ENCODE peak calls at places on chromosome 22, in ten cellular contexts. One of them, this sample, is unnamed.

GRCh38 chr22:23066200-23067022 is 3.9 kb upstream of the GNAZ start:
- DNase-seq in small intestine: no peak
- DNase-seq in NAMALWA: no peak
- DNase-seq in effector memory CD4-positive, alpha-beta T cell: no peak
- DNase-seq in cardiac fibroblast: no peak
- DNase-seq in kidney tubule cell: no peak
- DNase-seq in AG09319: no peak
- DNase-seq in CD8-positive, alpha-beta T cell: no peak
- DNase-seq in activated CD4-positive, alpha-beta T cell treated with anti-CD3 and anti-CD28 coated beads for 1 hour: no peak
- DNase-seq in amniotic stem cell: no peak
- DNase-seq in this sample: no peak

GRCh38 chr22:17707526-17707925 is 66.7 kb downstream of the BID start:
- DNase-seq in small intestine: no peak
- DNase-seq in NAMALWA: no peak
- DNase-seq in effector memory CD4-positive, alpha-beta T cell: no peak
- DNase-seq in cardiac fibroblast: peak
- DNase-seq in kidney tubule cell: peak
- DNase-seq in AG09319: no peak
- DNase-seq in CD8-positive, alpha-beta T cell: no peak
- DNase-seq in activated CD4-positive, alpha-beta T cell treated with anti-CD3 and anti-CD28 coated beads for 1 hour: no peak
- DNase-seq in amniotic stem cell: no peak
- DNase-seq in this sample: no peak

GRCh38 chr22:37221424-37222336 is 9.4 kb upstream of the SSTR3 start:
- DNase-seq in small intestine: no peak
- DNase-seq in NAMALWA: no peak
- DNase-seq in effector memory CD4-positive, alpha-beta T cell: no peak
- DNase-seq in cardiac fibroblast: no peak
- DNase-seq in kidney tubule cell: no peak
- DNase-seq in AG09319: no peak
- DNase-seq in CD8-positive, alpha-beta T cell: no peak
- DNase-seq in activated CD4-positive, alpha-beta T cell treated with anti-CD3 and anti-CD28 coated beads for 1 hour: no peak
- DNase-seq in amniotic stem cell: no peak
- DNase-seq in this sample: no peak

GRCh38 chr22:23113067-23113846 is 28.5 kb downstream of the RSPH14 start:
- DNase-seq in small intestine: no peak
- DNase-seq in NAMALWA: peak
- DNase-seq in effector memory CD4-positive, alpha-beta T cell: no peak
- DNase-seq in cardiac fibroblast: peak
- DNase-seq in kidney tubule cell: no peak
- DNase-seq in AG09319: no peak
- DNase-seq in CD8-positive, alpha-beta T cell: no peak
- DNase-seq in activated CD4-positive, alpha-beta T cell treated with anti-CD3 and anti-CD28 coated beads for 1 hour: no peak
- DNase-seq in amniotic stem cell: no peak
- DNase-seq in this sample: no peak

GRCh38 chr22:24768537-24769374 is 5.8 kb downstream of the PIWIL3 start:
- DNase-seq in small intestine: peak
- DNase-seq in NAMALWA: peak
- DNase-seq in effector memory CD4-positive, alpha-beta T cell: no peak
- DNase-seq in cardiac fibroblast: peak
- DNase-seq in kidney tubule cell: peak
- DNase-seq in AG09319: peak
- DNase-seq in CD8-positive, alpha-beta T cell: no peak
- DNase-seq in activated CD4-positive, alpha-beta T cell treated with anti-CD3 and anti-CD28 coated beads for 1 hour: peak
- DNase-seq in amniotic stem cell: peak
- DNase-seq in this sample: peak

GRCh38 chr22:40498454-40499186 is 128.2 kb downstream of the SGSM3 start:
- DNase-seq in small intestine: no peak
- DNase-seq in NAMALWA: no peak
- DNase-seq in effector memory CD4-positive, alpha-beta T cell: no peak
- DNase-seq in cardiac fibroblast: peak
- DNase-seq in kidney tubule cell: peak
- DNase-seq in AG09319: no peak
- DNase-seq in CD8-positive, alpha-beta T cell: no peak
- DNase-seq in activated CD4-positive, alpha-beta T cell treated with anti-CD3 and anti-CD28 coated beads for 1 hour: no peak
- DNase-seq in amniotic stem cell: peak
- DNase-seq in this sample: peak

GRCh38 chr22:43126506-43127165 is 16.1 kb downstream of the BIK start:
- DNase-seq in small intestine: peak
- DNase-seq in NAMALWA: no peak
- DNase-seq in effector memory CD4-positive, alpha-beta T cell: no peak
- DNase-seq in cardiac fibroblast: peak
- DNase-seq in kidney tubule cell: peak
- DNase-seq in AG09319: no peak
- DNase-seq in CD8-positive, alpha-beta T cell: no peak
- DNase-seq in activated CD4-positive, alpha-beta T cell treated with anti-CD3 and anti-CD28 coated beads for 1 hour: no peak
- DNase-seq in amniotic stem cell: no peak
- DNase-seq in this sample: peak

GRCh38 chr22:17787159-17788022 is 13.1 kb upstream of the BID start:
- DNase-seq in small intestine: no peak
- DNase-seq in NAMALWA: no peak
- DNase-seq in effector memory CD4-positive, alpha-beta T cell: no peak
- DNase-seq in cardiac fibroblast: peak
- DNase-seq in kidney tubule cell: no peak
- DNase-seq in AG09319: no peak
- DNase-seq in CD8-positive, alpha-beta T cell: no peak
- DNase-seq in activated CD4-positive, alpha-beta T cell treated with anti-CD3 and anti-CD28 coated beads for 1 hour: no peak
- DNase-seq in amniotic stem cell: no peak
- DNase-seq in this sample: no peak

GRCh38 chr22:41979423-41980250 is 10.4 kb downstream of the SEPTIN3 start:
- DNase-seq in small intestine: no peak
- DNase-seq in NAMALWA: no peak
- DNase-seq in effector memory CD4-positive, alpha-beta T cell: no peak
- DNase-seq in cardiac fibroblast: no peak
- DNase-seq in kidney tubule cell: no peak
- DNase-seq in AG09319: no peak
- DNase-seq in CD8-positive, alpha-beta T cell: no peak
- DNase-seq in activated CD4-positive, alpha-beta T cell treated with anti-CD3 and anti-CD28 coated beads for 1 hour: no peak
- DNase-seq in amniotic stem cell: no peak
- DNase-seq in this sample: no peak

GRCh38 chr22:31923166-31923565 is 21.2 kb upstream of the YWHAH start:
- DNase-seq in small intestine: no peak
- DNase-seq in NAMALWA: no peak
- DNase-seq in effector memory CD4-positive, alpha-beta T cell: no peak
- DNase-seq in cardiac fibroblast: peak
- DNase-seq in kidney tubule cell: no peak
- DNase-seq in AG09319: no peak
- DNase-seq in CD8-positive, alpha-beta T cell: no peak
- DNase-seq in activated CD4-positive, alpha-beta T cell treated with anti-CD3 and anti-CD28 coated beads for 1 hour: no peak
- DNase-seq in amniotic stem cell: no peak
- DNase-seq in this sample: no peak

GRCh38 chr22:21922370-21923162 is 30.1 kb downstream of the PPM1F start:
- DNase-seq in small intestine: no peak
- DNase-seq in NAMALWA: no peak
- DNase-seq in effector memory CD4-positive, alpha-beta T cell: no peak
- DNase-seq in cardiac fibroblast: no peak
- DNase-seq in kidney tubule cell: no peak
- DNase-seq in AG09319: no peak
- DNase-seq in CD8-positive, alpha-beta T cell: no peak
- DNase-seq in activated CD4-positive, alpha-beta T cell treated with anti-CD3 and anti-CD28 coated beads for 1 hour: no peak
- DNase-seq in amniotic stem cell: no peak
- DNase-seq in this sample: no peak

GRCh38 chr22:39956932-39957664 is 3.1 kb upstream of the TMA7B start:
- DNase-seq in small intestine: no peak
- DNase-seq in NAMALWA: no peak
- DNase-seq in effector memory CD4-positive, alpha-beta T cell: no peak
- DNase-seq in cardiac fibroblast: no peak
- DNase-seq in kidney tubule cell: no peak
- DNase-seq in AG09319: no peak
- DNase-seq in CD8-positive, alpha-beta T cell: no peak
- DNase-seq in activated CD4-positive, alpha-beta T cell treated with anti-CD3 and anti-CD28 coated beads for 1 hour: no peak
- DNase-seq in amniotic stem cell: no peak
- DNase-seq in this sample: no peak

GRCh38 chr22:49962751-49963646 is 2.4 kb downstream of the PIM3 start:
- DNase-seq in small intestine: no peak
- DNase-seq in NAMALWA: no peak
- DNase-seq in effector memory CD4-positive, alpha-beta T cell: no peak
- DNase-seq in cardiac fibroblast: no peak
- DNase-seq in kidney tubule cell: no peak
- DNase-seq in AG09319: no peak
- DNase-seq in CD8-positive, alpha-beta T cell: no peak
- DNase-seq in activated CD4-positive, alpha-beta T cell treated with anti-CD3 and anti-CD28 coated beads for 1 hour: no peak
- DNase-seq in amniotic stem cell: no peak
- DNase-seq in this sample: no peak

GRCh38 chr22:41347066-41347859 is 34.5 kb upstream of the TEF start:
- DNase-seq in small intestine: no peak
- DNase-seq in NAMALWA: no peak
- DNase-seq in effector memory CD4-positive, alpha-beta T cell: no peak
- DNase-seq in cardiac fibroblast: no peak
- DNase-seq in kidney tubule cell: no peak
- DNase-seq in AG09319: no peak
- DNase-seq in CD8-positive, alpha-beta T cell: no peak
- DNase-seq in activated CD4-positive, alpha-beta T cell treated with anti-CD3 and anti-CD28 coated beads for 1 hour: no peak
- DNase-seq in amniotic stem cell: no peak
- DNase-seq in this sample: no peak

GRCh38 chr22:30827646-30828045 is 133.0 kb downstream of the OSBP2 start:
- DNase-seq in small intestine: no peak
- DNase-seq in NAMALWA: no peak
- DNase-seq in effector memory CD4-positive, alpha-beta T cell: no peak
- DNase-seq in cardiac fibroblast: no peak
- DNase-seq in kidney tubule cell: no peak
- DNase-seq in AG09319: no peak
- DNase-seq in CD8-positive, alpha-beta T cell: no peak
- DNase-seq in activated CD4-positive, alpha-beta T cell treated with anti-CD3 and anti-CD28 coated beads for 1 hour: no peak
- DNase-seq in amniotic stem cell: no peak
- DNase-seq in this sample: no peak

GRCh38 chr22:29380856-29381255 is 7.5 kb downstream of the AP1B1 start:
- DNase-seq in small intestine: no peak
- DNase-seq in NAMALWA: no peak
- DNase-seq in effector memory CD4-positive, alpha-beta T cell: no peak
- DNase-seq in cardiac fibroblast: no peak
- DNase-seq in kidney tubule cell: no peak
- DNase-seq in AG09319: no peak
- DNase-seq in CD8-positive, alpha-beta T cell: no peak
- DNase-seq in activated CD4-positive, alpha-beta T cell treated with anti-CD3 and anti-CD28 coated beads for 1 hour: no peak
- DNase-seq in amniotic stem cell: no peak
- DNase-seq in this sample: no peak

GRCh38 chr22:37229805-37230672 is 14.0 kb downstream of the RAC2 start:
- DNase-seq in small intestine: peak
- DNase-seq in NAMALWA: peak
- DNase-seq in effector memory CD4-positive, alpha-beta T cell: peak
- DNase-seq in cardiac fibroblast: peak
- DNase-seq in kidney tubule cell: peak
- DNase-seq in AG09319: no peak
- DNase-seq in CD8-positive, alpha-beta T cell: peak
- DNase-seq in activated CD4-positive, alpha-beta T cell treated with anti-CD3 and anti-CD28 coated beads for 1 hour: peak
- DNase-seq in amniotic stem cell: no peak
- DNase-seq in this sample: peak

GRCh38 chr22:26585104-26585790 is 4.7 kb downstream of the TPST2 start:
- DNase-seq in small intestine: peak
- DNase-seq in NAMALWA: no peak
- DNase-seq in effector memory CD4-positive, alpha-beta T cell: no peak
- DNase-seq in cardiac fibroblast: peak
- DNase-seq in kidney tubule cell: peak
- DNase-seq in AG09319: peak
- DNase-seq in CD8-positive, alpha-beta T cell: no peak
- DNase-seq in activated CD4-positive, alpha-beta T cell treated with anti-CD3 and anti-CD28 coated beads for 1 hour: no peak
- DNase-seq in amniotic stem cell: peak
- DNase-seq in this sample: peak

GRCh38 chr22:43831561-43832392 is 19.7 kb upstream of the EFCAB6 start:
- DNase-seq in small intestine: no peak
- DNase-seq in NAMALWA: no peak
- DNase-seq in effector memory CD4-positive, alpha-beta T cell: no peak
- DNase-seq in cardiac fibroblast: no peak
- DNase-seq in kidney tubule cell: no peak
- DNase-seq in AG09319: no peak
- DNase-seq in CD8-positive, alpha-beta T cell: no peak
- DNase-seq in activated CD4-positive, alpha-beta T cell treated with anti-CD3 and anti-CD28 coated beads for 1 hour: no peak
- DNase-seq in amniotic stem cell: no peak
- DNase-seq in this sample: no peak

GRCh38 chr22:17916226-17916889 is 108.0 kb downstream of the MICAL3 start:
- DNase-seq in small intestine: no peak
- DNase-seq in NAMALWA: no peak
- DNase-seq in effector memory CD4-positive, alpha-beta T cell: no peak
- DNase-seq in cardiac fibroblast: no peak
- DNase-seq in kidney tubule cell: no peak
- DNase-seq in AG09319: no peak
- DNase-seq in CD8-positive, alpha-beta T cell: no peak
- DNase-seq in activated CD4-positive, alpha-beta T cell treated with anti-CD3 and anti-CD28 coated beads for 1 hour: no peak
- DNase-seq in amniotic stem cell: no peak
- DNase-seq in this sample: no peak

GRCh38 chr22:20494978-20495860 is at the start of gene KLHL22:
- DNase-seq in small intestine: peak
- DNase-seq in NAMALWA: peak
- DNase-seq in effector memory CD4-positive, alpha-beta T cell: no peak
- DNase-seq in cardiac fibroblast: peak
- DNase-seq in kidney tubule cell: peak
- DNase-seq in AG09319: no peak
- DNase-seq in CD8-positive, alpha-beta T cell: peak
- DNase-seq in activated CD4-positive, alpha-beta T cell treated with anti-CD3 and anti-CD28 coated beads for 1 hour: no peak
- DNase-seq in amniotic stem cell: no peak
- DNase-seq in this sample: peak

GRCh38 chr22:35743466-35743865 is 25.8 kb downstream of the APOL5 start:
- DNase-seq in small intestine: no peak
- DNase-seq in NAMALWA: no peak
- DNase-seq in effector memory CD4-positive, alpha-beta T cell: no peak
- DNase-seq in cardiac fibroblast: no peak
- DNase-seq in kidney tubule cell: no peak
- DNase-seq in AG09319: no peak
- DNase-seq in CD8-positive, alpha-beta T cell: no peak
- DNase-seq in activated CD4-positive, alpha-beta T cell treated with anti-CD3 and anti-CD28 coated beads for 1 hour: no peak
- DNase-seq in amniotic stem cell: no peak
- DNase-seq in this sample: no peak

GRCh38 chr22:40721266-40721665 is 42.0 kb downstream of the MCHR1 start:
- DNase-seq in small intestine: no peak
- DNase-seq in NAMALWA: no peak
- DNase-seq in effector memory CD4-positive, alpha-beta T cell: no peak
- DNase-seq in cardiac fibroblast: no peak
- DNase-seq in kidney tubule cell: peak
- DNase-seq in AG09319: no peak
- DNase-seq in CD8-positive, alpha-beta T cell: no peak
- DNase-seq in activated CD4-positive, alpha-beta T cell treated with anti-CD3 and anti-CD28 coated beads for 1 hour: no peak
- DNase-seq in amniotic stem cell: no peak
- DNase-seq in this sample: peak

GRCh38 chr22:32175751-32176644 is 16.9 kb upstream of the C22orf42 start:
- DNase-seq in small intestine: peak
- DNase-seq in NAMALWA: no peak
- DNase-seq in effector memory CD4-positive, alpha-beta T cell: no peak
- DNase-seq in cardiac fibroblast: no peak
- DNase-seq in kidney tubule cell: no peak
- DNase-seq in AG09319: no peak
- DNase-seq in CD8-positive, alpha-beta T cell: no peak
- DNase-seq in activated CD4-positive, alpha-beta T cell treated with anti-CD3 and anti-CD28 coated beads for 1 hour: no peak
- DNase-seq in amniotic stem cell: no peak
- DNase-seq in this sample: no peak

GRCh38 chr22:49553076-49553475 is 274.6 kb downstream of the BRD1 start:
- DNase-seq in small intestine: no peak
- DNase-seq in NAMALWA: no peak
- DNase-seq in effector memory CD4-positive, alpha-beta T cell: no peak
- DNase-seq in cardiac fibroblast: no peak
- DNase-seq in kidney tubule cell: no peak
- DNase-seq in AG09319: no peak
- DNase-seq in CD8-positive, alpha-beta T cell: no peak
- DNase-seq in activated CD4-positive, alpha-beta T cell treated with anti-CD3 and anti-CD28 coated beads for 1 hour: no peak
- DNase-seq in amniotic stem cell: no peak
- DNase-seq in this sample: no peak

GRCh38 chr22:45441158-45441557 is 27.7 kb downstream of the RIBC2 start:
- DNase-seq in small intestine: peak
- DNase-seq in NAMALWA: peak
- DNase-seq in effector memory CD4-positive, alpha-beta T cell: no peak
- DNase-seq in cardiac fibroblast: peak
- DNase-seq in kidney tubule cell: peak
- DNase-seq in AG09319: no peak
- DNase-seq in CD8-positive, alpha-beta T cell: no peak
- DNase-seq in activated CD4-positive, alpha-beta T cell treated with anti-CD3 and anti-CD28 coated beads for 1 hour: no peak
- DNase-seq in amniotic stem cell: peak
- DNase-seq in this sample: peak

GRCh38 chr22:19917389-19918138 is 24.0 kb upstream of the COMT start:
- DNase-seq in small intestine: no peak
- DNase-seq in NAMALWA: no peak
- DNase-seq in effector memory CD4-positive, alpha-beta T cell: no peak
- DNase-seq in cardiac fibroblast: no peak
- DNase-seq in kidney tubule cell: no peak
- DNase-seq in AG09319: no peak
- DNase-seq in CD8-positive, alpha-beta T cell: no peak
- DNase-seq in activated CD4-positive, alpha-beta T cell treated with anti-CD3 and anti-CD28 coated beads for 1 hour: no peak
- DNase-seq in amniotic stem cell: no peak
- DNase-seq in this sample: no peak

GRCh38 chr22:41910599-41911291 is 4.1 kb downstream of the SHISA8 start:
- DNase-seq in small intestine: no peak
- DNase-seq in NAMALWA: peak
- DNase-seq in effector memory CD4-positive, alpha-beta T cell: no peak
- DNase-seq in cardiac fibroblast: peak
- DNase-seq in kidney tubule cell: peak
- DNase-seq in AG09319: no peak
- DNase-seq in CD8-positive, alpha-beta T cell: peak
- DNase-seq in activated CD4-positive, alpha-beta T cell treated with anti-CD3 and anti-CD28 coated beads for 1 hour: no peak
- DNase-seq in amniotic stem cell: no peak
- DNase-seq in this sample: no peak

This sample was measured in mammary epithelial cell.